ENCODE peak calls at places on chromosome 20, in four cellular contexts. Q is GM12865, B is nephron progenitor cell, N is endothelial cell. A is an unnamed sample.

GRCh38 chr20:52259295-52259694 is 67.7 kb upstream of the ZFP64 start:
- DNase-seq in B (no peak), Q (no peak), N (no peak), A (no peak)

GRCh38 chr20:22303523-22303922 is 280.8 kb downstream of the FOXA2 start:
- DNase-seq in B (no peak), N (no peak), Q (no peak), A (no peak)

GRCh38 chr20:64065973-64066341 is 3.0 kb downstream of the TCEA2 start:
- DNase-seq in N (no peak), Q (peak), B (no peak), A (peak)

GRCh38 chr20:52590100-52590499 is 382.1 kb upstream of the TSHZ2 start:
- DNase-seq in Q (no peak), B (no peak), N (no peak), A (no peak)

GRCh38 chr20:6008254-6008653 is 45.6 kb downstream of the LRRN4 start:
- DNase-seq in Q (no peak), N (no peak), B (no peak), A (no peak)

GRCh38 chr20:61949363-61949713 is 116.3 kb downstream of the TAF4 start:
- DNase-seq in N (no peak), B (no peak), Q (no peak), A (no peak)

GRCh38 chr20:60062431-60063336 is 104.5 kb downstream of the CDH26 start:
- DNase-seq in B (no peak), N (no peak), Q (no peak), A (no peak)

GRCh38 chr20:47440857-47441773 is 60.6 kb upstream of the NCOA3 start:
- DNase-seq in Q (no peak), B (no peak), N (no peak), A (no peak)

GRCh38 chr20:38805958-38806854 is 709 bp downstream of the PPP1R16B start:
- DNase-seq in B (peak), Q (peak), N (peak), A (peak)

GRCh38 chr20:62741191-62741676 is 32.6 kb downstream of the NTSR1 start:
- DNase-seq in N (peak), B (peak), Q (no peak), A (no peak)

GRCh38 chr20:17611540-17612286 is 41.8 kb downstream of the DSTN start:
- DNase-seq in Q (no peak), N (no peak), B (no peak), A (peak)

GRCh38 chr20:17610566-17611289 is 40.9 kb downstream of the DSTN start:
- DNase-seq in N (no peak), Q (no peak), B (no peak), A (peak)

GRCh38 chr20:17612287-17612974 is 42.6 kb downstream of the DSTN start:
- DNase-seq in N (no peak), Q (no peak), B (no peak), A (peak)

GRCh38 chr20:17609978-17610377 is 40.1 kb downstream of the DSTN start:
- DNase-seq in N (no peak), B (no peak), Q (no peak), A (no peak)

GRCh38 chr20:17611290-17611539 is 41.3 kb downstream of the DSTN start:
- DNase-seq in Q (no peak), N (peak), B (no peak), A (no peak)
- TF ChIP-seq CTCF in Q (no peak), N (no peak), B (no peak), A (no peak)

DNA sequence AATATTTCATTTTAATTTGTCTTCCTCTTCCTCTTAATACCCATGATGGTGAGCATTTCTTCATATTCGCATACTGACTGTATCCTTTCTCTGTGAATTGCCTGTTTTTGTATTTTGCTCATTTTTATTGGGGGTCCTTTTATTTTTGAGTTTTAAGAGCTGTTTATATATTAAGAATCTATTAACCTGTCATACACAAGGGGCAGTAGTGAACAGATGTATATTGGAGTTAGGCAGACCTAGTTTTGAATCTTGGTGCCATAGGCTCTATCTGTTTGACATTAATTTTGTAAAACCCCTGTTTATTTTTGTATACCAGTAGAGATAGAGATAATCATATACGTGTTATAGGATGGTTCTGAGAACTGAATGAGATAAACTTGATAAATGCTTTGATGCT is 3.1 kb upstream of the WFDC5 start:
- DNase-seq in N (no peak), B (no peak), Q (no peak), A (no peak)
- TF ChIP-seq CTCF in N (no peak), B (no peak), Q (no peak), A (no peak)

GRCh38 chr20:58987790-58988564 is 6.9 kb downstream of the NELFCD start:
- DNase-seq in N (no peak), B (no peak), Q (no peak), A (no peak)

GRCh38 chr20:58988565-58988882 is 7.5 kb downstream of the NELFCD start:
- DNase-seq in N (no peak), B (no peak), Q (no peak), A (no peak)

GRCh38 chr20:58986968-58987517 is 6.0 kb downstream of the NELFCD start:
- DNase-seq in N (no peak), B (no peak), Q (no peak), A (no peak)

GRCh38 chr20:58990651-58991445 is 9.8 kb downstream of the NELFCD start:
- DNase-seq in N (no peak), B (no peak), Q (no peak), A (no peak)

GRCh38 chr20:58989196-58989595 is 8.1 kb downstream of the NELFCD start:
- DNase-seq in B (no peak), N (no peak), Q (no peak), A (no peak)
- TF ChIP-seq CTCF in B (no peak), N (no peak), Q (no peak), A (no peak)

GRCh38 chr20:32661820-32662528 is 11.8 kb downstream of the C20orf203 start:
- DNase-seq in B (no peak), Q (no peak), N (no peak), A (no peak)
- TF ChIP-seq CTCF in B (no peak), Q (no peak), N (no peak), A (no peak)

GRCh38 chr20:10357974-10358373 is 76.0 kb downstream of the MKKS start:
- DNase-seq in B (no peak), Q (no peak), N (no peak), A (no peak)
- TF ChIP-seq CTCF in B (peak), Q (peak), N (peak), A (no peak)

A was measured in GM13977.